ENCODE peak calls at places on chromosomes 1 and 21, in six cellular contexts. M is endothelial cell of umbilical vein, J is cardiac muscle cell, W is left lung, G is GM23338, S is psoas muscle. U is an unnamed sample.

GRCh38 chr1:20058531-20058930 is 11.5 kb upstream of the PLA2G5 start:
- DNase-seq in M (no peak), J (no peak), W (no peak), G (no peak), S (no peak), U (no peak)

GRCh38 chr21:32256873-32257620 is 21.8 kb downstream of the MIS18A start:
- DNase-seq in M (peak; percentile 95), J (peak; percentile 21), W (no peak), G (no peak), S (peak; percentile 70), U (no peak)

GRCh38 chr1:113804421-113805255 is 7.6 kb downstream of the RSBN1 start:
- DNase-seq in M (peak; percentile 42), J (no peak), W (no peak), G (no peak), S (no peak), U (no peak)

GRCh38 chr1:180116964-180117763 is 37.5 kb upstream of the QSOX1 start:
- DNase-seq in M (no peak), J (peak; percentile 49), W (no peak), G (no peak), S (no peak), U (no peak)

GRCh38 chr1:31795801-31796621 is 19.8 kb downstream of the SPOCD1 start:
- DNase-seq in M (peak; percentile 34), J (no peak), W (peak; percentile 42), G (no peak), S (no peak), U (no peak)

GRCh38 chr1:56710646-56711045 is 65.5 kb downstream of the PRKAA2 start:
- DNase-seq in M (peak; percentile 47), J (no peak), W (no peak), G (no peak), S (no peak), U (no peak)

GRCh38 chr1:91440845-91441244 is 36.2 kb upstream of the HFM1 start:
- DNase-seq in M (peak; percentile 12), J (no peak), W (no peak), G (no peak), S (no peak), U (no peak)

GRCh38 chr1:201450721-201451291 is 18.2 kb downstream of the PHLDA3 start:
- DNase-seq in M (peak; percentile 57), J (peak; percentile 45), W (peak; percentile 83), G (peak; percentile 51), S (peak; percentile 74), U (no peak)

GRCh38 chr21:36491191-36491916 is 11.4 kb upstream of the CLDN14 start:
- DNase-seq in M (no peak), J (no peak), W (no peak), G (no peak), S (no peak), U (no peak)

GRCh38 chr1:69700770-69701169 is 133.0 kb downstream of the LRRC7 start:
- DNase-seq in M (peak; percentile 11), J (peak; percentile 64), W (no peak), G (peak; percentile 73), S (no peak), U (no peak)

GRCh38 chr1:164601399-164602141 is 42.6 kb downstream of the PBX1 start:
- DNase-seq in M (no peak), J (no peak), W (no peak), G (no peak), S (no peak), U (no peak)

GRCh38 chr21:35974801-35975200 is 85.5 kb downstream of the SETD4 start:
- DNase-seq in M (no peak), J (no peak), W (no peak), G (no peak), S (no peak), U (no peak)

GRCh38 chr21:38817371-38818335 is 11.9 kb downstream of the ETS2 start:
- DNase-seq in M (no peak), J (no peak), W (no peak), G (no peak), S (no peak), U (no peak)

GRCh38 chr21:45880097-45881068 is 101.2 kb upstream of the COL6A1 start:
- DNase-seq in M (peak; percentile 44), J (peak; percentile 90), W (peak; percentile 80), G (peak; percentile 96), S (peak; percentile 56), U (peak; percentile 71)

DNA sequence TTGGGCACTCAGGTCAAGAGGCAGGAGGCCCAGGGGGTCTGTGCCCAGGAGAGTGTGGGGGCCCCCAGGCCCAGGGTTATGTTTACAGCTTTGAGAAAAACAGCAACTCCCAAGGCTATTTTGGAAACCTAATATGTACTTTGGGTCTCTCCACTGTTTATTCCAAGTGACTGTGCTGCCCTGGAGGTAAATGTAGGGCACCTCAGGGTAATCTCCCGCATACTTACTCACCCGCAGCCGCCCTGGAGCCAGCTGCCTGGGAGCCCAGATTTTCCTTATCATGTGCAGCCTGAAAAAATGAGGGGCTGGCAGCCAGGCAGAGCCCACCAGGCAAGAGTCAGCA is 20.0 kb downstream of the IFFO2 start:
- DNase-seq in M (no peak), J (no peak), W (no peak), G (no peak), S (no peak), U (no peak)
- H3K27ac ChIP-seq in M (no peak overlapping the region), J (no peak overlapping the region), W (no peak overlapping the region), G (no peak overlapping the region), S (no peak overlapping the region), U (no peak overlapping the region)

DNA sequence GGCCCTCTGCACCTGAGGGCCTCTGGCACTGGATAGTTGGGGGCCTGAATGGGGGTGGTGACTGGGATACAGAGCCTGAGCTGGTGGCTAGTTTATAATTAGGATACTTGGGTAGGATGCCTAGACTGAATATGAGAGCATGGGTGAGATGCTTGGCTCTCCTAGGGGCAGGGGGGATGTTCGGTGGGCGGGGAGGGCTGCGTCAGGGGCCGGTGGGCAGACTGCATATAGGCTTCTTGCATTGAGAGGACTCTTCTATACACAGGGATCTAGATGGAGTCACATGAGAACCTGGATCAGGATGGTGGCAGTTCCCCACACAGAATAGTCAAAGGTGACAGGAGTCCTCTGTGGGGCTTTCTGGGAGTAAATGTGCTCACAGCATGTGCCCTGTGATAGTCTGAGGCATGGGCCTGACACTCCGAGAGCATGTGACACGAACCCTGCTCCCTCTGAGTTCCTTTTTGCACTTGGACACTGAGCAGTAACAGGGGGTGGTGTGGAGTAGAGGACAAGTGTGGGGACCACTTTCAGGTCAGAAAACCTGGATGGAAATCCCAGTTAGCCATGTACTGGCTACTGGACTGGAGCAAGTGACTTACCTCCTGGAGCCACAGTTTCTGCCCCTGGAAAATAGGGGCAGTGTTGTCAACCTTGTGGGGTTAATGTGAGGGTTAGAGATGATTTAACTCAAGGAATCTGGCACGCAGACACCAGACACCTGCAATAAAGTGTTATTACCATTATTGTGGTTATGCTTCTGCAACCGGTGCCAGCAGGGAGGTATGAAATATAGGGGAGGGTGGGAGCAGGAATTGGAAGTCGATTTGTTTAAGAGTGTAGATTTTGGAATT is 2.2 kb downstream of the MAP7D1 start:
- DNase-seq in M (no peak), J (no peak), W (no peak), G (no peak), S (no peak), U (no peak)
- H3K4me1 ChIP-seq in M (peaks cover 58% of the 10 kb centered on the region), J (peaks cover 49% of the 10 kb centered on the region), W (peaks cover 77% of the 10 kb centered on the region), G (peaks cover 30% of the 10 kb centered on the region), S (peaks cover 62% of the 10 kb centered on the region), U (peaks cover 59% of the 10 kb centered on the region)

GRCh38 chr21:25607812-25608737 is 794 bp upstream of the MRPL39 start:
- DNase-seq in M (peak; percentile 85), J (peak; percentile 87), W (peak; percentile 87), G (peak; percentile 92), S (peak; percentile 75), U (peak; percentile 74)
- H3K27ac ChIP-seq in M (peak overlapping the region; percentile 24), J (no peak overlapping the region), W (peak overlapping the region; percentile 72), G (no peak overlapping the region), S (peak overlapping the region; percentile 87), U (peak overlapping the region; percentile 74)

GRCh38 chr1:11701981-11702803 is 10.7 kb downstream of the DRAXIN start:
- DNase-seq in M (no peak), J (no peak), W (no peak), G (no peak), S (no peak), U (no peak)
- H3K4me1 ChIP-seq in M (no peaks in the 10 kb centered on the region), J (no peaks in the 10 kb centered on the region), W (no peaks in the 10 kb centered on the region), G (peaks cover 50% of the 10 kb centered on the region), S (peaks cover 12% of the 10 kb centered on the region), U (no peaks in the 10 kb centered on the region)

GRCh38 chr1:29123871-29124365 is at the start of gene TMEM200B:
- DNase-seq in M (no peak), J (peak; percentile 61), W (no peak), G (peak; percentile 28), S (no peak), U (no peak)
- H3K27ac ChIP-seq in M (peak within 1 kb of the TSS; percentile 46), J (peak within 1 kb of the TSS; percentile 73), W (peak within 1 kb of the TSS; percentile 91), G (peak within 1 kb of the TSS; percentile 55), S (peak within 1 kb of the TSS; percentile 73), U (peak within 1 kb of the TSS; percentile 68)

U was measured in Peyer's patch.